ENCODE peak calls at places on chromosomes 12 and 14, in ten cellular contexts. One of them, this sample, is unnamed.

GRCh38 chr12:31031951-31032335 is 41.7 kb upstream of the DDX11 start:
- DNase-seq in mesothelial cell of epicardium: no peak
- DNase-seq in ELF-1: no peak
- DNase-seq in dermis blood vessel endothelial cell: no peak
- DNase-seq in pancreas: no peak
- DNase-seq in epithelial cell of proximal tubule: no peak
- DNase-seq in HCEC 1CT: no peak
- DNase-seq in activated T-cell treated with anti-CD3 and anti-CD28 coated beads for 48 hours: no peak
- DNase-seq in T47D: no peak
- DNase-seq in body of pancreas: no peak
- DNase-seq in this sample: no peak

GRCh38 chr12:6947615-6948014 is 3.5 kb upstream of the PTPN6 start:
- DNase-seq in activated T-cell treated with anti-CD3 and anti-CD28 coated beads for 48 hours: no peak
- DNase-seq in pancreas: no peak
- DNase-seq in mesothelial cell of epicardium: no peak
- DNase-seq in T47D: no peak
- DNase-seq in epithelial cell of proximal tubule: no peak
- DNase-seq in dermis blood vessel endothelial cell: no peak
- DNase-seq in ELF-1: no peak
- DNase-seq in body of pancreas: no peak
- DNase-seq in HCEC 1CT: no peak
- DNase-seq in this sample: no peak

GRCh38 chr14:95445676-95446075 is 70.8 kb downstream of the SYNE3 start:
- DNase-seq in epithelial cell of proximal tubule: no peak
- DNase-seq in activated T-cell treated with anti-CD3 and anti-CD28 coated beads for 48 hours: no peak
- DNase-seq in T47D: no peak
- DNase-seq in body of pancreas: no peak
- DNase-seq in ELF-1: no peak
- DNase-seq in pancreas: no peak
- DNase-seq in dermis blood vessel endothelial cell: no peak
- DNase-seq in HCEC 1CT: no peak
- DNase-seq in mesothelial cell of epicardium: no peak
- DNase-seq in this sample: no peak

GRCh38 chr12:3119192-3119744 is 42.1 kb downstream of the TSPAN9 start:
- DNase-seq in body of pancreas: no peak
- DNase-seq in activated T-cell treated with anti-CD3 and anti-CD28 coated beads for 48 hours: no peak
- DNase-seq in epithelial cell of proximal tubule: no peak
- DNase-seq in mesothelial cell of epicardium: no peak
- DNase-seq in HCEC 1CT: no peak
- DNase-seq in ELF-1: no peak
- DNase-seq in T47D: no peak
- DNase-seq in dermis blood vessel endothelial cell: no peak
- DNase-seq in pancreas: no peak
- DNase-seq in this sample: no peak

GRCh38 chr12:71876400-71876799 is 36.8 kb downstream of the TBC1D15 start:
- DNase-seq in activated T-cell treated with anti-CD3 and anti-CD28 coated beads for 48 hours: no peak
- DNase-seq in body of pancreas: no peak
- DNase-seq in pancreas: no peak
- DNase-seq in ELF-1: no peak
- DNase-seq in epithelial cell of proximal tubule: no peak
- DNase-seq in dermis blood vessel endothelial cell: peak
- DNase-seq in HCEC 1CT: no peak
- DNase-seq in mesothelial cell of epicardium: no peak
- DNase-seq in T47D: no peak
- DNase-seq in this sample: no peak

GRCh38 chr12:120224304-120225199 is 23.6 kb upstream of the RPLP0 start:
- DNase-seq in mesothelial cell of epicardium: no peak
- DNase-seq in T47D: no peak
- DNase-seq in epithelial cell of proximal tubule: no peak
- DNase-seq in activated T-cell treated with anti-CD3 and anti-CD28 coated beads for 48 hours: no peak
- DNase-seq in body of pancreas: peak
- DNase-seq in pancreas: peak
- DNase-seq in dermis blood vessel endothelial cell: peak
- DNase-seq in HCEC 1CT: no peak
- DNase-seq in ELF-1: no peak
- DNase-seq in this sample: no peak

GRCh38 chr14:99546230-99546879 is 57.7 kb downstream of the CCDC85C start:
- DNase-seq in dermis blood vessel endothelial cell: no peak
- DNase-seq in T47D: no peak
- DNase-seq in ELF-1: peak
- DNase-seq in mesothelial cell of epicardium: no peak
- DNase-seq in pancreas: no peak
- DNase-seq in epithelial cell of proximal tubule: no peak
- DNase-seq in HCEC 1CT: no peak
- DNase-seq in activated T-cell treated with anti-CD3 and anti-CD28 coated beads for 48 hours: no peak
- DNase-seq in body of pancreas: no peak
- DNase-seq in this sample: no peak

GRCh38 chr12:103012884-103013283 is 55.4 kb downstream of the ASCL1 start:
- DNase-seq in mesothelial cell of epicardium: no peak
- DNase-seq in activated T-cell treated with anti-CD3 and anti-CD28 coated beads for 48 hours: no peak
- DNase-seq in dermis blood vessel endothelial cell: no peak
- DNase-seq in epithelial cell of proximal tubule: no peak
- DNase-seq in ELF-1: peak
- DNase-seq in HCEC 1CT: no peak
- DNase-seq in T47D: no peak
- DNase-seq in body of pancreas: no peak
- DNase-seq in pancreas: no peak
- DNase-seq in this sample: no peak

GRCh38 chr12:90301734-90302133 is 593.1 kb upstream of the ATP2B1 start:
- DNase-seq in mesothelial cell of epicardium: no peak
- DNase-seq in epithelial cell of proximal tubule: no peak
- DNase-seq in HCEC 1CT: no peak
- DNase-seq in body of pancreas: no peak
- DNase-seq in T47D: no peak
- DNase-seq in dermis blood vessel endothelial cell: no peak
- DNase-seq in ELF-1: no peak
- DNase-seq in pancreas: no peak
- DNase-seq in activated T-cell treated with anti-CD3 and anti-CD28 coated beads for 48 hours: no peak
- DNase-seq in this sample: no peak

GRCh38 chr12:102425109-102426009 is 55.0 kb downstream of the IGF1 start:
- DNase-seq in HCEC 1CT: no peak
- DNase-seq in activated T-cell treated with anti-CD3 and anti-CD28 coated beads for 48 hours: no peak
- DNase-seq in T47D: no peak
- DNase-seq in epithelial cell of proximal tubule: no peak
- DNase-seq in mesothelial cell of epicardium: no peak
- DNase-seq in dermis blood vessel endothelial cell: no peak
- DNase-seq in ELF-1: no peak
- DNase-seq in body of pancreas: no peak
- DNase-seq in pancreas: no peak
- DNase-seq in this sample: no peak

GRCh38 chr14:104843442-104844305 is 21.4 kb upstream of the CEP170B start:
- DNase-seq in pancreas: no peak
- DNase-seq in ELF-1: peak
- DNase-seq in mesothelial cell of epicardium: no peak
- DNase-seq in activated T-cell treated with anti-CD3 and anti-CD28 coated beads for 48 hours: no peak
- DNase-seq in HCEC 1CT: no peak
- DNase-seq in body of pancreas: no peak
- DNase-seq in epithelial cell of proximal tubule: no peak
- DNase-seq in dermis blood vessel endothelial cell: no peak
- DNase-seq in T47D: peak
- DNase-seq in this sample: no peak